ENCODE peak calls at places on chromosomes 5 and 9, in five cellular contexts. A is HEK293T, G is HTR-8/SVneo, T is GM12865, O is IMR-90. M is an unnamed sample.

GRCh38 chr5:124342027-124342471 is 404.4 kb downstream of the ZNF608 start:
- DNase-seq in A (no peak), G (no peak), T (no peak), O (peak), M (no peak)

GRCh38 chr5:88089757-88090390 is 178.8 kb downstream of the TMEM161B start:
- DNase-seq in A (no peak), G (no peak), T (no peak), O (no peak), M (no peak)

GRCh38 chr9:133505186-133505830 is 19.5 kb downstream of the MYMK start:
- DNase-seq in A (no peak), G (no peak), T (no peak), O (peak), M (no peak)

GRCh38 chr5:161051920-161052500 is 200.0 kb upstream of the ATP10B start:
- DNase-seq in A (no peak), G (no peak), T (no peak), O (no peak), M (no peak)

GRCh38 chr5:141040093-141040762 is 10.9 kb upstream of the PCDHB1 start:
- DNase-seq in A (peak), G (peak), T (no peak), O (no peak), M (no peak)

GRCh38 chr5:88060194-88060593 is 208.5 kb downstream of the TMEM161B start:
- DNase-seq in A (no peak), G (no peak), T (no peak), O (no peak), M (no peak)

GRCh38 chr5:90477816-90478215 is 3.2 kb downstream of the POLR3G start:
- DNase-seq in A (no peak), G (no peak), T (no peak), O (no peak), M (no peak)

GRCh38 chr5:109911731-109912130 is 222.0 kb downstream of the MAN2A1 start:
- DNase-seq in A (no peak), G (no peak), T (no peak), O (peak), M (no peak)

GRCh38 chr5:82308997-82309670 is 31.0 kb upstream of the RPS23 start:
- DNase-seq in A (no peak), G (no peak), T (no peak), O (peak), M (no peak)

GRCh38 chr9:70962761-70963445 is 158.5 kb downstream of the TRPM3 start:
- DNase-seq in A (no peak), G (no peak), T (no peak), O (peak), M (no peak)

GRCh38 chr9:37165644-37166043 is 45.3 kb downstream of the ZCCHC7 start:
- DNase-seq in A (no peak), G (no peak), T (no peak), O (no peak), M (no peak)

GRCh38 chr9:31135567-31135966 is 1248.9 kb upstream of the ACO1 start:
- DNase-seq in A (no peak), G (no peak), T (no peak), O (no peak), M (no peak)

GRCh38 chr5:112366987-112367386 is 52.1 kb downstream of the EPB41L4A start:
- DNase-seq in A (peak), G (peak), T (peak), O (no peak), M (no peak)

GRCh38 chr5:35593338-35593737 is 24.3 kb upstream of the SPEF2 start:
- DNase-seq in A (no peak), G (no peak), T (no peak), O (no peak), M (no peak)

GRCh38 chr5:14900661-14901461 is 29.3 kb upstream of the ANKH start:
- DNase-seq in A (no peak), G (no peak), T (no peak), O (peak), M (no peak)

GRCh38 chr5:168318237-168318636 is 26.8 kb downstream of the WWC1 start:
- DNase-seq in A (no peak), G (no peak), T (peak), O (no peak), M (no peak)

GRCh38 chr5:29963956-29964355 is 1229.5 kb upstream of the CDH6 start:
- DNase-seq in A (no peak), G (no peak), T (no peak), O (no peak), M (no peak)

GRCh38 chr9:109117856-109118801 is 1.6 kb downstream of the TMEM245 start:
- DNase-seq in A (no peak), G (peak), T (no peak), O (peak), M (no peak)

GRCh38 chr9:137630126-137630525 is 11.3 kb downstream of the EHMT1 start:
- DNase-seq in A (no peak), G (no peak), T (no peak), O (peak), M (no peak)

GRCh38 chr9:134768332-134769083 is 112.1 kb upstream of the FCN2 start:
- DNase-seq in A (no peak), G (no peak), T (no peak), O (no peak), M (no peak)

GRCh38 chr5:168603776-168604175 is 24.6 kb upstream of the PANK3 start:
- DNase-seq in A (no peak), G (peak), T (no peak), O (no peak), M (no peak)

GRCh38 chr5:39780341-39780740 is 355.6 kb upstream of the DAB2 start:
- DNase-seq in A (no peak), G (peak), T (no peak), O (peak), M (no peak)

M was measured in natural killer cell treated with Interleukin-12 subunit alpha and Interleukin-12 subunit beta and Interleukin-15 and Interleukin-18, amount 100 ng/mL, for 72 hours.